ENCODE peak calls at places on chromosomes 4 and X, in ten cellular contexts. E is activated CD4-positive, alpha-beta T cell treated with anti-CD3 and anti-CD28 coated beads, Interleukin-2, amount 50 U/mL, for 24 hours; K is PC-3; P is ELR; N is HEK293T; A is amygdala; L is NT2/D1; Z is stimulated activated CD8-positive, alpha-beta memory T cell treated with anti-CD3 and anti-CD28 coated beads, Interleukin-4, amount 100 ng/mL, for 1 hour; H is SHP77; X is H4. R is an unnamed sample.

GRCh38 chrX:138014577-138014976 is 448.6 kb downstream of the ZIC3 start:
- DNase-seq in E (no peak), K (peak), P (no peak), N (no peak), A (no peak), L (no peak), Z (no peak), H (no peak), X (no peak), R (no peak)

GRCh38 chrX:79266702-79267101 is 100.4 kb downstream of the ITM2A start:
- DNase-seq in E (no peak), K (no peak), P (no peak), N (no peak), A (no peak), L (no peak), Z (no peak), H (no peak), X (no peak), R (no peak)

GRCh38 chrX:136577562-136577961 is 45.5 kb downstream of the VGLL1 start:
- DNase-seq in E (peak), K (peak), P (peak), N (peak), A (peak), L (peak), Z (peak), H (peak), X (peak), R (no peak)

GRCh38 chr4:37726666-37727065 is 40.5 kb upstream of the RELL1 start:
- DNase-seq in E (no peak), K (no peak), P (no peak), N (no peak), A (no peak), L (no peak), Z (no peak), H (no peak), X (no peak), R (peak)

GRCh38 chr4:47413515-47413914 is 50.0 kb downstream of the COMMD8 start:
- DNase-seq in E (no peak), K (no peak), P (no peak), N (no peak), A (no peak), L (no peak), Z (no peak), H (peak), X (no peak), R (no peak)

GRCh38 chr4:128823025-128823661 is 13.6 kb downstream of the JADE1 start:
- DNase-seq in E (no peak), K (peak), P (peak), N (no peak), A (no peak), L (no peak), Z (no peak), H (no peak), X (no peak), R (peak)

GRCh38 chrX:15500497-15500966 is at the start of gene BMX:
- DNase-seq in E (no peak), K (no peak), P (no peak), N (no peak), A (no peak), L (no peak), Z (no peak), H (no peak), X (no peak), R (no peak)

GRCh38 chr4:24369630-24370029 is 214.7 kb downstream of the DHX15 start:
- DNase-seq in E (no peak), K (no peak), P (no peak), N (no peak), A (no peak), L (no peak), Z (no peak), H (no peak), X (no peak), R (no peak)

GRCh38 chrX:11426712-11427081 is 133.5 kb downstream of the AMELX start:
- DNase-seq in E (no peak), K (no peak), P (no peak), N (no peak), A (no peak), L (no peak), Z (no peak), H (no peak), X (no peak), R (no peak)

GRCh38 chrX:114344756-114345155 is 239.1 kb upstream of the HTR2C start:
- DNase-seq in E (no peak), K (peak), P (peak), N (peak), A (no peak), L (peak), Z (no peak), H (no peak), X (peak), R (peak)

GRCh38 chr4:151415978-151416377 is 7.0 kb downstream of the FHIP1A start:
- DNase-seq in E (no peak), K (peak), P (peak), N (no peak), A (no peak), L (no peak), Z (no peak), H (no peak), X (peak), R (no peak)

GRCh38 chr4:105978684-105979296 is 83.5 kb downstream of the NPNT start:
- DNase-seq in E (no peak), K (peak), P (peak), N (no peak), A (no peak), L (no peak), Z (no peak), H (no peak), X (peak), R (peak)

GRCh38 chr4:88216395-88216794 is 58.0 kb upstream of the ABCG2 start:
- DNase-seq in E (no peak), K (no peak), P (no peak), N (no peak), A (no peak), L (no peak), Z (no peak), H (no peak), X (no peak), R (no peak)

GRCh38 chr4:108118505-108118904 is 50.2 kb downstream of the LEF1 start:
- DNase-seq in E (no peak), K (peak), P (peak), N (no peak), A (no peak), L (no peak), Z (no peak), H (peak), X (peak), R (no peak)

GRCh38 chrX:95841863-95842262 is 842.8 kb upstream of the DIAPH2 start:
- DNase-seq in E (no peak), K (no peak), P (no peak), N (no peak), A (no peak), L (no peak), Z (no peak), H (no peak), X (no peak), R (no peak)

GRCh38 chrX:114924846-114925245 is 92.6 kb downstream of the IL13RA2 start:
- DNase-seq in E (no peak), K (peak), P (peak), N (no peak), A (no peak), L (peak), Z (no peak), H (no peak), X (peak), R (no peak)

GRCh38 chrX:49892552-49892951 is 13.3 kb downstream of the USP27X start:
- DNase-seq in E (no peak), K (no peak), P (no peak), N (no peak), A (no peak), L (no peak), Z (no peak), H (no peak), X (no peak), R (no peak)

GRCh38 chrX:108307408-108308085 is 130.7 kb downstream of the COL4A6 start:
- DNase-seq in E (no peak), K (peak), P (no peak), N (no peak), A (no peak), L (no peak), Z (no peak), H (no peak), X (no peak), R (no peak)